ENCODE peak calls at places on chromosomes 6 and 20, in five cellular contexts. X is keratinocyte, Y is prostate gland, E is NCI-H226, O is HCEC 1CT. H is an unnamed sample.
A peak's percentile ranks its signal among the peaks of the same experiment; 100 is the strongest.

GRCh38 chr6:28838634-28839442 is 84.9 kb downstream of the TRIM27 start:
- DNase-seq in O (peak; percentile 85), Y (peak; percentile 83), X (no peak), E (peak; percentile 80), H (no peak)

GRCh38 chr20:61608275-61609085 is 356.4 kb downstream of the CDH4 start:
- DNase-seq in Y (no peak), O (no peak), X (no peak), E (no peak), H (no peak)

GRCh38 chr6:81797594-81797993 is 45.1 kb upstream of the TENT5A start:
- DNase-seq in E (no peak), Y (no peak), O (no peak), X (no peak), H (no peak)

GRCh38 chr20:46093531-46093930 is 3.8 kb upstream of the NCOA5 start:
- DNase-seq in O (peak; percentile 30), X (no peak), Y (no peak), E (no peak), H (no peak)

GRCh38 chr6:104357928-104358327 is 501.8 kb downstream of the HACE1 start:
- DNase-seq in E (no peak), Y (no peak), O (no peak), X (no peak), H (no peak)

GRCh38 chr6:23179994-23180393 is 610.6 kb downstream of the HDGFL1 start:
- DNase-seq in E (no peak), O (no peak), X (no peak), Y (no peak), H (no peak)

GRCh38 chr6:154213782-154214181 is 142.8 kb downstream of the IPCEF1 start:
- DNase-seq in E (no peak), X (no peak), O (no peak), Y (no peak), H (no peak)

GRCh38 chr6:38477680-38478260 is 162.0 kb downstream of the BTBD9 start:
- DNase-seq in Y (no peak), E (no peak), X (no peak), O (no peak), H (no peak)

GRCh38 chr6:134466751-134467525 is 149.0 kb upstream of the SGK1 start:
- DNase-seq in Y (no peak), O (peak; percentile 63), X (no peak), E (no peak), H (no peak)

GRCh38 chr6:16543491-16543890 is 217.8 kb downstream of the ATXN1 start:
- DNase-seq in X (no peak), Y (no peak), E (no peak), O (no peak), H (no peak)

GRCh38 chr6:16965679-16966078 is 136.2 kb upstream of the STMND1 start:
- DNase-seq in O (no peak), X (no peak), Y (no peak), E (no peak), H (no peak)

GRCh38 chr6:151869787-151870186 is 62.3 kb downstream of the ESR1 start:
- DNase-seq in E (no peak), Y (no peak), X (no peak), O (no peak), H (no peak)

GRCh38 chr20:11111191-11111590 is 437.4 kb upstream of the JAG1 start:
- DNase-seq in X (no peak), Y (no peak), E (no peak), O (no peak), H (no peak)

GRCh38 chr6:142856857-142857608 is 87.9 kb downstream of the HIVEP2 start:
- DNase-seq in E (no peak), Y (no peak), X (no peak), O (no peak), H (no peak)

GRCh38 chr6:155088856-155089255 is 93.7 kb downstream of the TIAM2 start:
- DNase-seq in O (no peak), Y (no peak), E (no peak), X (no peak), H (no peak)

GRCh38 chr6:128121610-128122009 is 220.8 kb upstream of the THEMIS start:
- DNase-seq in X (no peak), O (no peak), Y (no peak), E (no peak), H (no peak)

GRCh38 chr6:107956586-107957164 is 1.3 kb downstream of the SEC63 start:
- DNase-seq in E (no peak), O (peak; percentile 44), X (no peak), Y (no peak), H (no peak)

GRCh38 chr6:113920663-113921267 is 50.2 kb downstream of the HDAC2 start:
- DNase-seq in O (no peak), X (no peak), E (no peak), Y (no peak), H (no peak)

GRCh38 chr6:136486357-136486756 is 63.9 kb downstream of the MAP7 start:
- DNase-seq in E (no peak), X (no peak), O (no peak), Y (no peak), H (no peak)

GRCh38 chr20:59152559-59153354 is 10.9 kb upstream of the ZNF831 start:
- DNase-seq in X (no peak), O (no peak), E (no peak), Y (no peak), H (no peak)

GRCh38 chr20:62822788-62823651 is 6.2 kb downstream of the COL9A3 start:
- DNase-seq in Y (no peak), X (no peak), O (no peak), E (no peak), H (no peak)

GRCh38 chr6:44494011-44494501 is 106.5 kb downstream of the CDC5L start:
- DNase-seq in O (peak; percentile 83), X (no peak), E (peak; percentile 58), Y (no peak), H (no peak)